ENCODE peak calls at places on chromosome 5, in five cellular contexts. D, N, X, G and A are unnamed samples. For H3K4me1, the result is how much of the 10 kb centered on the place peaks cover.

GRCh38 chr5:59988396-59988795 is 94.9 kb upstream of the PDE4D start:
- DNase-seq in D (no peak), N (no peak), X (no peak), G (no peak), A (no peak)

GRCh38 chr5:117973785-117974184 is 1014.6 kb downstream of the DTWD2 start:
- DNase-seq in D (no peak), N (no peak), X (peak), G (no peak), A (no peak)

GRCh38 chr5:126849101-126849678 is 72.3 kb downstream of the LMNB1 start:
- DNase-seq in D (peak), N (no peak), X (no peak), G (no peak), A (peak)

GRCh38 chr5:89308606-89309040 is 425.6 kb upstream of the MEF2C start:
- DNase-seq in D (no peak), N (no peak), X (no peak), G (no peak), A (no peak)

GRCh38 chr5:113217619-113218184 is 217.1 kb downstream of the TSSK1B start:
- DNase-seq in D (no peak), N (no peak), X (no peak), G (peak), A (no peak)

GRCh38 chr5:137186759-137187461 is 312.2 kb downstream of the SPOCK1 start:
- DNase-seq in D (peak), N (no peak), X (no peak), G (peak), A (no peak)

GRCh38 chr5:6510132-6510531 is 61.5 kb downstream of the UBE2QL1 start:
- DNase-seq in D (no peak), N (no peak), X (no peak), G (no peak), A (no peak)

GRCh38 chr5:129904667-129905466 is 602 bp downstream of the CHSY3 start:
- DNase-seq in D (no peak), N (peak), X (peak), G (peak), A (no peak)

DNA sequence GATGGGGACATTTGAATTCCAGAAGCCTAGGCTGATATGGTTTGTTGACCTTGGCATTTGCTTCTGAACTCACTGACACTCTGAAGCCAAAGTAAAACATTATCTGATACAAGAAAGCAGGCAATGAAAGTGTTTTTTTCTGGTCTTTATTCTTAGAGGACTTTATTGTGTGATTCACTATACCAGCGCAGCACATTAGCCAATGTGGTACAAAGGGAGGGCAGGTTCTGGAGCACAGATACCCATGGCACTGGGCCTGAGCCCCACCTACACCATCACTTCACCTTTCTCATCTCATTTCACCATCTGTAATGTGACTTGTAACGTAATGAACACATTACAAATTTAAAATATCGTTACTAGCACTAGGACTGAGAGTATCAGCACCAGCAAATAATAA is 89.7 kb upstream of the ZNF366 start:
- DNase-seq in D (no peak), N (no peak), X (no peak), G (no peak), A (no peak)
- H2AK5ac ChIP-seq in D (peak), N (no peak), X (no peak), G (no peak), A (no peak)

GRCh38 chr5:179361204-179361603 is 15.9 kb upstream of the ADAMTS2 start:
- DNase-seq in D (no peak), N (no peak), X (no peak), G (no peak), A (no peak)

GRCh38 chr5:179357036-179357435 is 11.8 kb upstream of the ADAMTS2 start:
- DNase-seq in D (no peak), N (no peak), X (no peak), G (no peak), A (no peak)

GRCh38 chr5:179354305-179354882 is 9.1 kb upstream of the ADAMTS2 start:
- DNase-seq in D (no peak), N (no peak), X (no peak), G (no peak), A (no peak)

GRCh38 chr5:179355976-179356968 is 11.0 kb upstream of the ADAMTS2 start:
- DNase-seq in D (peak), N (no peak), X (no peak), G (peak), A (no peak)
- H3K27ac ChIP-seq in D (peak), N (no peak), X (no peak), G (no peak), A (no peak)

GRCh38 chr5:67011422-67011821 is 185.2 kb downstream of the CD180 start:
- DNase-seq in D (no peak), N (no peak), X (no peak), G (no peak), A (no peak)
- H3K4me1 ChIP-seq in D (under half), N (under half), X (under half), G (under half), A (under half)

GRCh38 chr5:175694371-175695160 is 36.7 kb downstream of the HRH2 start:
- DNase-seq in D (no peak), N (no peak), X (no peak), G (no peak), A (no peak)
- H2AK5ac ChIP-seq in D (no peak), N (no peak), X (no peak), G (no peak), A (no peak)

DNA sequence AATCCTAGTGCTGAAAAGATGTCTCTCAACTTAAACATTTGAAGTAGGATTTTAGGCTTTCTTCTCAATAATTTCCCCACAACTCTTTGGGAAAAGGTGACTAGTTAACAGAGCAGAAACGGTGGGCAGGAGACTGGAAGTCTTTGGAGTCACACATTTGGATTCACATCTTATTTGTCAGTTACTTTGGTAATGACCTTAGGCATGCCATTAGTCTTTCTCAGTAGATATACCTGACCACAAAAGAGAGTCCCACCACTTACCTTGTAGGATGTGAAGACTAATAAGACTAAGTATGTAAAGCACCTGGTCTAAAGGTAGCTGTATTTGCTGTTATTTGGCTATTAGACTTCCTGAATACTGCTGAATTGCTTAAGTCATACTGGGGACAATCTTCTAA is 35.4 kb downstream of the DAP start:
- DNase-seq in D (no peak), N (no peak), X (no peak), G (no peak), A (no peak)
- H3K27ac ChIP-seq in D (peak), N (no peak), X (no peak), G (peak), A (no peak)

GRCh38 chr5:151218177-151218576 is 5.7 kb downstream of the CCDC69 start:
- DNase-seq in D (no peak), N (no peak), X (no peak), G (no peak), A (no peak)
- H3K4me1 ChIP-seq in D (under half), N (under half), X (under half), G (under half), A (under half)

GRCh38 chr5:106415541-106415940 is 1255.2 kb downstream of the EFNA5 start:
- DNase-seq in D (peak), N (no peak), X (no peak), G (peak), A (no peak)

GRCh38 chr5:106414342-106414741 is 1256.4 kb downstream of the EFNA5 start:
- DNase-seq in D (no peak), N (no peak), X (no peak), G (no peak), A (no peak)

GRCh38 chr5:106417566-106417965 is 1253.2 kb downstream of the EFNA5 start:
- DNase-seq in D (no peak), N (no peak), X (no peak), G (no peak), A (no peak)

GRCh38 chr5:106418196-106418595 is 1252.5 kb downstream of the EFNA5 start:
- DNase-seq in D (peak), N (no peak), X (no peak), G (peak), A (no peak)

DNA sequence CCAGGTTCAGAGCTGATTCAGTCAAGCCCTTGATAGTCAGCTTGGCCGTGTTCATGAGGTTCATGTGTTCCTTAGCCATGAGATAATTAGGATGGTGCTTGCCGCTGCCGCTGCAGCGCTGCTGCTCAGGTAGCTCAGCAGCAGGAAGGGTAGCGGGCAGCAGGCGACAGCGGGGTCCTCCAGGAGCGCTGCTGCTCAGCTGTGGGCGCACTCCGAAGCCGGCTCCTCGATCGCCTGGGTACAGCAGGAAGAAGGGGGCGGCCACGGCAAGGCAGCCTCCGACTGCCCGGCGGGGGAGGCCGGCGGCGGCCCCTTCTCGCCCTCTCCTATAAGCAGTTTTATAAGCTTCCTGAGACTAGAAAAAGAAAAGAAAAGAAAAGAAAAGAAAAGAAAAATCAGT is 1253.6 kb downstream of the EFNA5 start:
- DNase-seq in D (no peak), N (no peak), X (no peak), G (no peak), A (no peak)
- H2AK5ac ChIP-seq in D (no peak), N (no peak), X (no peak), G (peak), A (no peak)

DNA sequence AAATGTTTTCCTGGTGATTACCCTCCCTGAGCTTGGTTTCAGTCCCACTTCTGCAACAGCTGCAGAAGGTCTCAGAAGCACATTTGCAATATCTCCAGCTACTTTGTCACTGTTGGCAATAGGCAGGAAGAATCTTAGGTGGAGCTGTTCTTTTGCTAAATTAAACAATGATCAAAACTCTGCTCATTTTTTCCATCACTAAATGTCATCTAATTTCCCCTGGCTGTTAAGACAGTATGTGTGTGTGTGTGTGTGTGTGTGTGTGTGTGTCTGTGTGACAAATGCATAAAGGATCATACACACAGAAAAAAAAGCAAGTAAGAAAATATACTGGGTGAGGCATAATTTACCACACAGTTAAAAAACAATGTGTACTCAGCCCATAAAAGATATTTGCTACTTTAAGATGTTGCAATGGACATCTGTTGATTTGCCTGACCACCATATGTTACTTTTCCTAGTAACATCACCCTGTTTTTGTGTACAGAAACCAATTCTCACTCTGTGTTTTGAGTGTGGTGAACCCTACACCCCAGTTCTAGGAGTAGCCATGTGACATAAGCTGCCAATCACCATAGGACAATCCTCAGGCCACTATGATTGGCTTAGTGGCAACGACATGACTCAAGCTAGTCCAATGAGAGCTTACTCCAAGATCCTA is 572.6 kb upstream of the CLINT1 start:
- DNase-seq in D (no peak), N (no peak), X (no peak), G (peak), A (no peak)
- H3K27ac ChIP-seq in D (no peak), N (no peak), X (no peak), G (no peak), A (no peak)

DNA sequence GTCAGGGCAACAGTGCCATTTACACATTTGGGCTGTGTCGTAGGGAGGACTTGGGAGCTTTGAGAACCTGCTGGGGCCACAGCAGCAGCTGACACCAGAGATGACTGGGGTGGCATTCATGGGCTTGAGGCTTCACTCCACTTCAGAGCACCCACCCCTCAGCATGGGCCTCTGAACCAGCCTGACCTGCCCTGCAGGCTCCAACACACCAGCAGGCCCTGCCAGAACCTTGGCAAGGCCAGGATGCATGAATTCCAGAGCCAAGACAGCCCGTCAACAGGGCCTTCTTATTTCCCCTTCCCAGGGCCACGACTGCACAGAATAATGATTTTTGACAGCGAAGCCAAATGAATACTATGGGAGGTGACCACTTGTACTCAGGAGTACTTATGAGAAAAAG is 77.0 kb downstream of the SMIM23 start:
- DNase-seq in D (no peak), N (no peak), X (no peak), G (no peak), A (no peak)
- H3K4me1 ChIP-seq in D (under half), N (under half), X (under half), G (under half), A (under half)